ENCODE peak calls at places on chromosomes 11 and 22, in six cellular contexts. V, E, H, P, O and W are unnamed samples.
A peak's percentile ranks its signal among the peaks of the same experiment; 100 is the strongest.

GRCh38 chr11:87405843-87406242 is 368.1 kb downstream of the TMEM135 start:
- DNase-seq in V (no peak), E (no peak), H (no peak), P (no peak), O (no peak), W (no peak)

GRCh38 chr22:35785181-35785923 is 67.7 kb downstream of the APOL5 start:
- DNase-seq in V (peak; percentile 34), E (no peak), H (no peak), P (no peak), O (no peak), W (no peak)

GRCh38 chr11:76459299-76459698 is 14.5 kb downstream of the EMSY start:
- DNase-seq in V (no peak), E (no peak), H (no peak), P (no peak), O (no peak), W (no peak)

GRCh38 chr11:92556435-92556834 is 331.8 kb downstream of the FAT3 start:
- DNase-seq in V (no peak), E (no peak), H (no peak), P (no peak), O (no peak), W (no peak)

GRCh38 chr11:6240139-6240538 is 1.2 kb downstream of the CNGA4 start:
- DNase-seq in V (no peak), E (no peak), H (no peak), P (no peak), O (no peak), W (no peak)

GRCh38 chr22:29842172-29842571 is 4.1 kb upstream of the ASCC2 start:
- DNase-seq in V (no peak), E (no peak), H (no peak), P (no peak), O (no peak), W (no peak)

GRCh38 chr11:125435461-125436238 is 60.4 kb downstream of the FEZ1 start:
- DNase-seq in V (no peak), E (no peak), H (no peak), P (no peak), O (no peak), W (no peak)

GRCh38 chr11:46102843-46103242 is 18.4 kb downstream of the PHF21A start:
- DNase-seq in V (no peak), E (no peak), H (no peak), P (no peak), O (no peak), W (no peak)

GRCh38 chr11:108117746-108118371 is 3.5 kb upstream of the ACAT1 start:
- DNase-seq in V (peak; percentile 43), E (no peak), H (peak; percentile 50), P (no peak), O (no peak), W (peak; percentile 52)

GRCh38 chr22:11627798-11628650 is 3900.0 kb upstream of the OR11H1 start:
- DNase-seq in V (no peak), E (no peak), H (no peak), P (no peak), O (no peak), W (peak; percentile 44)

GRCh38 chr11:125842319-125842948 is 9.3 kb downstream of the PATE4 start:
- DNase-seq in V (no peak), E (no peak), H (no peak), P (no peak), O (no peak), W (no peak)

GRCh38 chr11:46617451-46618314 is at the start of gene ATG13:
- DNase-seq in V (no peak), E (peak; percentile 84), H (peak; percentile 89), P (peak; percentile 63), O (peak; percentile 81), W (peak; percentile 88)

GRCh38 chr11:26201411-26201810 is 130.5 kb upstream of the ANO3 start:
- DNase-seq in V (no peak), E (no peak), H (no peak), P (no peak), O (no peak), W (no peak)

GRCh38 chr11:36363361-36364272 is 67.5 kb downstream of the PRR5L start:
- DNase-seq in V (no peak), E (no peak), H (no peak), P (no peak), O (peak; percentile 15), W (no peak)

DNA sequence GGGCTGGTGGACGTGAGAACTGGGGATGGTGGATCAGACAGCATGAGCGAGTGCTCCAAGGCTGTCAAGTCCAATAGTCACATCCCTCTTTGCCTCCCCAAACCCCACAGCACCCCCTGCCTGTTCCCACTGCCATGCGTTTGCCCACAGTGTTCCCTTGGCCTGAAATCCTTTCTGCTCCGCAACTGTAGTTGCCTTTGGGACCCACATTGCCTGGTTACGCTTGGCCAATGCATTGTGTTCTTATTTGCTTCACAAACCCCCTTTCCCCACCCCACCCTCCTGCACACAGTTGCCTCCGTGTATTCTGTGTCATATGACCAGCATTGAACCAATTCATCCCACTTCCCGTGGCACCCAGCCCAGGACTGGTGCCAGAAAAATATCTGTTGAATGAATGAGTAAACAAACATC is 2.1 kb upstream of the KIAA0930 start:
- DNase-seq in V (no peak), E (peak; percentile 48), H (no peak), P (no peak), O (no peak), W (no peak)
- TF ChIP-seq CTCF in V (no peak), E (peak; percentile 12), H (peak; percentile 22), P (no peak), O (no peak), W (no peak)

GRCh38 chr22:43827926-43828710 is 16.0 kb upstream of the EFCAB6 start:
- DNase-seq in V (no peak), E (no peak), H (no peak), P (no peak), O (no peak), W (no peak)

GRCh38 chr22:43829448-43829821 is 17.3 kb upstream of the EFCAB6 start:
- DNase-seq in V (no peak), E (no peak), H (no peak), P (no peak), O (no peak), W (no peak)

GRCh38 chr22:43827336-43827735 is 15.2 kb upstream of the EFCAB6 start:
- DNase-seq in V (no peak), E (no peak), H (no peak), P (no peak), O (no peak), W (no peak)

GRCh38 chr22:43829904-43830851 is 18.1 kb upstream of the EFCAB6 start:
- DNase-seq in V (no peak), E (no peak), H (no peak), P (no peak), O (no peak), W (no peak)

DNA sequence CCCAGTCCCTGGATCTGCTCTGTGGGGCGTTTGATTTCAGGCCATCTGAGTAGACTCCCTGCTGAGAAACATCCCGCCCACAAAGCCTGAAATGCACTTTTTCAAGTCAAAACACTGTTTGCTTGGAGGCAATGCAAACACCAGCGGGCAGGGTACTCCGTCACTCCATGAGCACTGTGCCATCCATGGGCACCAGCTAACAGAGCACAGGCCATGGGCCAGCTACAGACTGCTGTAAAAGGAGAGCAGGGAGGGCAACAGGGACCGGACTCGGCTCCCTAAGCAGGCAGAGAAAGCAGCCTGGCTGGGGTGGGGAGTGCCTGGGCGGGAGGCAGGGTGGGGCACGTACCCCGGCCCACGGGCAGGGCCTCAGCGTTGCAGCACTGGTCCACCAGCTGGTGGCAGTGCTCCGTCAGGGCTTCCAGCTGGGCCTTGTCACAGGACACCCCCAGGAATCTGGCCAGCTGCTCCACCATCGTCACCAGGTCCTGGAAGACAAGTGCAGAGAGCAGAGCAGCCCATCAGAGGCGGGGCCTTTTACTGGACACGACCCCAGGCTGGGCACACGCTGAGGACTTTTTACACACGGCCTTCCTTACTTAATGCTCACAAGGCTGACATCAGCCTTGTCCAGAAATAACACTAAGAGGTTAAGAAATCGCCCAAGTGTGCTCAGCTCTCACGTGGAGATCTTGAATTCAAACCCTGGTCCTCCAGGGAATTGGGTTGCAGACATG is 16.8 kb upstream of the EFCAB6 start:
- DNase-seq in V (no peak), E (no peak), H (no peak), P (peak; percentile 25), O (peak; percentile 48), W (no peak)
- TF ChIP-seq CTCF in V (peak; percentile 10), E (no peak), H (no peak), P (no peak), O (no peak), W (no peak)

GRCh38 chr22:46568102-46568809 is 30.8 kb upstream of the CELSR1 start:
- DNase-seq in V (no peak), E (peak; percentile 53), H (no peak), P (no peak), O (peak; percentile 12), W (no peak)
- TF ChIP-seq CTCF in V (no peak), E (no peak), H (no peak), P (no peak), O (no peak), W (no peak)

GRCh38 chr11:16881766-16882165 is 132.4 kb downstream of the PLEKHA7 start:
- DNase-seq in V (no peak), E (no peak), H (no peak), P (no peak), O (no peak), W (no peak)

GRCh38 chr11:16881074-16881709 is 133.0 kb downstream of the PLEKHA7 start:
- DNase-seq in V (no peak), E (peak; percentile 80), H (no peak), P (peak; percentile 70), O (peak; percentile 22), W (no peak)

GRCh38 chr11:16879690-16880089 is 134.5 kb downstream of the PLEKHA7 start:
- DNase-seq in V (no peak), E (no peak), H (no peak), P (no peak), O (no peak), W (no peak)

GRCh38 chr11:16880184-16880583 is 134.0 kb downstream of the PLEKHA7 start:
- DNase-seq in V (no peak), E (peak; percentile 17), H (no peak), P (no peak), O (no peak), W (no peak)

GRCh38 chr11:16883179-16883578 is 131.0 kb downstream of the PLEKHA7 start:
- DNase-seq in V (no peak), E (peak; percentile 32), H (no peak), P (no peak), O (no peak), W (no peak)
- TF ChIP-seq CTCF in V (no peak), E (no peak), H (no peak), P (no peak), O (no peak), W (peak; percentile 6)